ENCODE peak calls at places on chromosomes 6 and 20, in six cellular contexts. One of them, this sample, is unnamed.

GRCh38 chr6:109644131-109644530 is 46.9 kb downstream of the AK9 start:
- DNase-seq in IMR-90: no peak
- DNase-seq in H1: no peak
- DNase-seq in H9: no peak
- DNase-seq in mesendoderm: no peak
- DNase-seq in neuronal stem cell: no peak
- DNase-seq in this sample: no peak

GRCh38 chr6:33787336-33787953 is 1.5 kb downstream of the LEMD2 start:
- DNase-seq in IMR-90: peak
- DNase-seq in H1: no peak
- DNase-seq in H9: no peak
- DNase-seq in mesendoderm: peak
- DNase-seq in neuronal stem cell: no peak
- DNase-seq in this sample: peak

GRCh38 chr6:113697642-113698410 is 159.3 kb upstream of the MARCKS start:
- DNase-seq in IMR-90: peak
- DNase-seq in H1: no peak
- DNase-seq in H9: no peak
- DNase-seq in mesendoderm: no peak
- DNase-seq in neuronal stem cell: no peak
- DNase-seq in this sample: no peak

GRCh38 chr6:155495011-155495768 is 39.6 kb upstream of the NOX3 start:
- DNase-seq in IMR-90: peak
- DNase-seq in H1: peak
- DNase-seq in H9: peak
- DNase-seq in mesendoderm: peak
- DNase-seq in neuronal stem cell: peak
- DNase-seq in this sample: no peak

GRCh38 chr6:9623985-9624384 is 790.9 kb downstream of the TFAP2A start:
- DNase-seq in IMR-90: peak
- DNase-seq in H1: no peak
- DNase-seq in H9: no peak
- DNase-seq in mesendoderm: no peak
- DNase-seq in neuronal stem cell: no peak
- DNase-seq in this sample: peak

GRCh38 chr6:71886184-71887005 is at the start of gene RIMS1:
- DNase-seq in IMR-90: no peak
- DNase-seq in H1: peak
- DNase-seq in H9: peak
- DNase-seq in mesendoderm: peak
- DNase-seq in neuronal stem cell: peak
- DNase-seq in this sample: no peak

GRCh38 chr6:106511274-106512047 is 117.8 kb downstream of the RTN4IP1 start:
- DNase-seq in IMR-90: no peak
- DNase-seq in H1: peak
- DNase-seq in H9: peak
- DNase-seq in mesendoderm: peak
- DNase-seq in neuronal stem cell: peak
- DNase-seq in this sample: peak

GRCh38 chr6:21800948-21801438 is 207.4 kb downstream of the SOX4 start:
- DNase-seq in IMR-90: peak
- DNase-seq in H1: no peak
- DNase-seq in H9: no peak
- DNase-seq in mesendoderm: peak
- DNase-seq in neuronal stem cell: no peak
- DNase-seq in this sample: peak

GRCh38 chr20:25129428-25129827 is 47.5 kb upstream of the VSX1 start:
- DNase-seq in IMR-90: no peak
- DNase-seq in H1: no peak
- DNase-seq in H9: no peak
- DNase-seq in mesendoderm: no peak
- DNase-seq in neuronal stem cell: no peak
- DNase-seq in this sample: no peak

GRCh38 chr20:37406010-37406998 is 60.4 kb downstream of the SRC start:
- DNase-seq in IMR-90: peak
- DNase-seq in H1: no peak
- DNase-seq in H9: no peak
- DNase-seq in mesendoderm: no peak
- DNase-seq in neuronal stem cell: no peak
- DNase-seq in this sample: peak

GRCh38 chr6:55141611-55142010 is 32.7 kb upstream of the HCRTR2 start:
- DNase-seq in IMR-90: peak
- DNase-seq in H1: no peak
- DNase-seq in H9: no peak
- DNase-seq in mesendoderm: no peak
- DNase-seq in neuronal stem cell: no peak
- DNase-seq in this sample: no peak

GRCh38 chr20:45354423-45355208 is 6.4 kb upstream of the SDC4 start:
- DNase-seq in IMR-90: peak
- DNase-seq in H1: no peak
- DNase-seq in H9: no peak
- DNase-seq in mesendoderm: no peak
- DNase-seq in neuronal stem cell: no peak
- DNase-seq in this sample: peak

GRCh38 chr6:135655055-135655454 is 157.5 kb upstream of the AHI1 start:
- DNase-seq in IMR-90: peak
- DNase-seq in H1: no peak
- DNase-seq in H9: no peak
- DNase-seq in mesendoderm: no peak
- DNase-seq in neuronal stem cell: no peak
- DNase-seq in this sample: no peak

GRCh38 chr20:8805737-8806442 is 263.0 kb upstream of the PLCB4 start:
- DNase-seq in IMR-90: no peak
- DNase-seq in H1: no peak
- DNase-seq in H9: no peak
- DNase-seq in mesendoderm: no peak
- DNase-seq in neuronal stem cell: no peak
- DNase-seq in this sample: no peak

GRCh38 chr6:134176283-134176975 is 124.0 kb upstream of the SLC2A12 start:
- DNase-seq in IMR-90: peak
- DNase-seq in H1: peak
- DNase-seq in H9: peak
- DNase-seq in mesendoderm: peak
- DNase-seq in neuronal stem cell: no peak
- DNase-seq in this sample: no peak

GRCh38 chr6:146183831-146184230 is 155.0 kb downstream of the GRM1 start:
- DNase-seq in IMR-90: no peak
- DNase-seq in H1: no peak
- DNase-seq in H9: no peak
- DNase-seq in mesendoderm: no peak
- DNase-seq in neuronal stem cell: no peak
- DNase-seq in this sample: no peak

GRCh38 chr6:111105578-111105977 is 18.3 kb downstream of the SLC16A10 start:
- DNase-seq in IMR-90: peak
- DNase-seq in H1: no peak
- DNase-seq in H9: no peak
- DNase-seq in mesendoderm: no peak
- DNase-seq in neuronal stem cell: no peak
- DNase-seq in this sample: no peak

GRCh38 chr6:14513726-14514125 is 396.2 kb downstream of the CD83 start:
- DNase-seq in IMR-90: no peak
- DNase-seq in H1: no peak
- DNase-seq in H9: no peak
- DNase-seq in mesendoderm: peak
- DNase-seq in neuronal stem cell: no peak
- DNase-seq in this sample: no peak

GRCh38 chr6:3269412-3269975 is 10.7 kb downstream of the PSMG4 start:
- DNase-seq in IMR-90: no peak
- DNase-seq in H1: no peak
- DNase-seq in H9: no peak
- DNase-seq in mesendoderm: no peak
- DNase-seq in neuronal stem cell: no peak
- DNase-seq in this sample: no peak

GRCh38 chr20:46784450-46785127 is 75.1 kb downstream of the SLC2A10 start:
- DNase-seq in IMR-90: peak
- DNase-seq in H1: no peak
- DNase-seq in H9: no peak
- DNase-seq in mesendoderm: no peak
- DNase-seq in neuronal stem cell: no peak
- DNase-seq in this sample: no peak

GRCh38 chr6:155351273-155352129 is 37.2 kb upstream of the TFB1M start:
- DNase-seq in IMR-90: no peak
- DNase-seq in H1: no peak
- DNase-seq in H9: no peak
- DNase-seq in mesendoderm: no peak
- DNase-seq in neuronal stem cell: no peak
- DNase-seq in this sample: no peak

GRCh38 chr20:6473197-6473596 is 294.3 kb upstream of the BMP2 start:
- DNase-seq in IMR-90: peak
- DNase-seq in H1: no peak
- DNase-seq in H9: no peak
- DNase-seq in mesendoderm: no peak
- DNase-seq in neuronal stem cell: no peak
- DNase-seq in this sample: no peak

GRCh38 chr6:25442898-25443297 is 163.7 kb downstream of the CARMIL1 start:
- DNase-seq in IMR-90: peak
- DNase-seq in H1: no peak
- DNase-seq in H9: no peak
- DNase-seq in mesendoderm: no peak
- DNase-seq in neuronal stem cell: no peak
- DNase-seq in this sample: no peak

GRCh38 chr20:38573381-38573780 is 7.6 kb upstream of the ADIG start:
- DNase-seq in IMR-90: no peak
- DNase-seq in H1: no peak
- DNase-seq in H9: no peak
- DNase-seq in mesendoderm: no peak
- DNase-seq in neuronal stem cell: no peak
- DNase-seq in this sample: no peak

GRCh38 chr6:76803038-76803580 is 660.2 kb downstream of the HTR1B start:
- DNase-seq in IMR-90: no peak
- DNase-seq in H1: no peak
- DNase-seq in H9: no peak
- DNase-seq in mesendoderm: peak
- DNase-seq in neuronal stem cell: no peak
- DNase-seq in this sample: no peak

GRCh38 chr20:48751871-48752270 is 75.9 kb downstream of the PREX1 start:
- DNase-seq in IMR-90: no peak
- DNase-seq in H1: no peak
- DNase-seq in H9: no peak
- DNase-seq in mesendoderm: no peak
- DNase-seq in neuronal stem cell: no peak
- DNase-seq in this sample: no peak

GRCh38 chr20:58647814-58648501 is 3.1 kb upstream of the STX16 start:
- DNase-seq in IMR-90: peak
- DNase-seq in H1: peak
- DNase-seq in H9: no peak
- DNase-seq in mesendoderm: no peak
- DNase-seq in neuronal stem cell: no peak
- DNase-seq in this sample: no peak

DNA sequence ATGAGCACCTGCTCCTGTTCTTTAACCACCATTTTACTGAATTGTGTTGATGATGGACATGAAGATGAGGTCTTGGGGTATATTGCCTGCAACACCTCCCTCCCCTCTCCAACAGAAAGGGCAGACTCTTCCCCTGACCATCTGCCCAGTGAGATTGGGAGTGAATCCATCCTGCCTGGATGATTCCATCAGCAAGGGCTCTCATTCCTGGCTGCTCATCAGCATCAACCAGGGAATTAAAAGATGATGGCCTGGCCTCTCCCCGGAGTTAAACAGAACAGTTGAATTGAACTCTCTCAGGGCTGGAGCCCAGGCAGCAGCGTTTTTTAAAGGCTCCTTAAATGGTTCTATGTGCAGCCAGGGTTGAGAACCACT is 14.5 kb upstream of the MRPS18A start:
- DNase-seq in IMR-90: no peak
- DNase-seq in H1: no peak
- DNase-seq in H9: no peak
- DNase-seq in mesendoderm: no peak
- DNase-seq in neuronal stem cell: no peak
- DNase-seq in this sample: no peak
- H3K4ac ChIP-seq in IMR-90: peak
- H3K4ac ChIP-seq in H1: peak
- H3K4ac ChIP-seq in H9: no peak
- H3K4ac ChIP-seq in mesendoderm: no peak
- H3K4ac ChIP-seq in neuronal stem cell: no peak
- H3K4ac ChIP-seq in this sample: no peak

GRCh38 chr6:147578159-147578558 is 69.7 kb downstream of the SAMD5 start:
- DNase-seq in IMR-90: peak
- DNase-seq in H1: no peak
- DNase-seq in H9: no peak
- DNase-seq in mesendoderm: no peak
- DNase-seq in neuronal stem cell: no peak
- DNase-seq in this sample: no peak

GRCh38 chr6:147579667-147580066 is 71.2 kb downstream of the SAMD5 start:
- DNase-seq in IMR-90: no peak
- DNase-seq in H1: no peak
- DNase-seq in H9: no peak
- DNase-seq in mesendoderm: no peak
- DNase-seq in neuronal stem cell: no peak
- DNase-seq in this sample: no peak

GRCh38 chr6:147578883-147579282 is 70.4 kb downstream of the SAMD5 start:
- DNase-seq in IMR-90: no peak
- DNase-seq in H1: no peak
- DNase-seq in H9: no peak
- DNase-seq in mesendoderm: no peak
- DNase-seq in neuronal stem cell: no peak
- DNase-seq in this sample: no peak

GRCh38 chr6:147577466-147577865 is 69.0 kb downstream of the SAMD5 start:
- DNase-seq in IMR-90: no peak
- DNase-seq in H1: no peak
- DNase-seq in H9: no peak
- DNase-seq in mesendoderm: no peak
- DNase-seq in neuronal stem cell: no peak
- DNase-seq in this sample: no peak
- H3K4ac ChIP-seq in IMR-90: no peak
- H3K4ac ChIP-seq in H1: no peak
- H3K4ac ChIP-seq in H9: no peak
- H3K4ac ChIP-seq in mesendoderm: no peak
- H3K4ac ChIP-seq in neuronal stem cell: no peak
- H3K4ac ChIP-seq in this sample: no peak

GRCh38 chr6:125300992-125301434 is 754 bp downstream of the HDDC2 start:
- DNase-seq in IMR-90: peak
- DNase-seq in H1: no peak
- DNase-seq in H9: no peak
- DNase-seq in mesendoderm: peak
- DNase-seq in neuronal stem cell: no peak
- DNase-seq in this sample: peak
- H3K4ac ChIP-seq in IMR-90: peak
- H3K4ac ChIP-seq in H1: peak
- H3K4ac ChIP-seq in H9: peak
- H3K4ac ChIP-seq in mesendoderm: peak
- H3K4ac ChIP-seq in neuronal stem cell: no peak
- H3K4ac ChIP-seq in this sample: peak

DNA sequence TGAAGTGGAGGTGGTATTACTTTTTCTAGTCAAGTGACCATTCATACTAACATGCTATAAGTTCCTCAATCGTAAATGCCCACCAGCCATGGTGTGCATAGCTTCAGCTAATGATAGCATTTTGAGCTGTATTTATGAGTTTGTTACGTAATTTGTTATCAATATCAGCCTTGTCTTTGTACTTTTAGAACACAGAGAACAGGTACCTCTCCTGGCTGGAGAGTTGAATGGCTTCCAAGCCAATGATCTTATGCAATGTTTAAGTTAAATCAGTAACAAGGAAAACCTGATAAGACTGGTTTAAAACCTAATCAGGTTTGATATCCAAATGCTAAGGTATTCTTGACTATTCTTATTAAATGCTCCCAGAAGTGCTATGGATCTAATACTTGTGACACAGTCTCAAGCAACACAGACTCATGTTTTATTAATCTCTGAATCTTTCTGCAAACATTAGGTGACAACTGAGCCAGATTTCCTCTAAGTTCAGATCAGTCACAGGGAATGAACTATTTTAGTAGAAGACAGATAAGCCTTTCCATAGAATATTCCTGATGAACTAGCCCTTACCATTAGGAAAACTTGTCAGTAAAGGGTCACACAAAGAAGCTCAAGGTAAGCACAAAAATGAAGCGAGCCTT is 154.8 kb downstream of the PTPRK start:
- DNase-seq in IMR-90: no peak
- DNase-seq in H1: no peak
- DNase-seq in H9: no peak
- DNase-seq in mesendoderm: no peak
- DNase-seq in neuronal stem cell: no peak
- DNase-seq in this sample: no peak
- H3K4ac ChIP-seq in IMR-90: no peak
- H3K4ac ChIP-seq in H1: no peak
- H3K4ac ChIP-seq in H9: no peak
- H3K4ac ChIP-seq in mesendoderm: no peak
- H3K4ac ChIP-seq in neuronal stem cell: no peak
- H3K4ac ChIP-seq in this sample: no peak

This sample was measured in trophoblast cell.